ENCODE peak calls at places on chromosomes 7 and 10, in four cellular contexts. O is fibroblast of pulmonary artery, A is neural crest cell, G is right lobe of liver. E is an unnamed sample.

GRCh38 chr10:87545783-87546182 is 41.1 kb downstream of the MINPP1 start:
- DNase-seq in G (no peak), O (no peak), A (no peak), E (no peak)

GRCh38 chr10:5977471-5978370 is at the start of gene IL15RA:
- DNase-seq in O (peak), G (peak), A (peak), E (peak)

GRCh38 chr7:55951637-55952351 is at the start of gene MRPS17:
- DNase-seq in O (peak), A (peak), G (peak), E (peak)

GRCh38 chr7:100598425-100598824 is 3.7 kb upstream of the PCOLCE start:
- DNase-seq in A (no peak), O (no peak), G (no peak), E (no peak)

GRCh38 chr10:47047577-47048532 is 136.6 kb downstream of the PTPN20 start:
- DNase-seq in O (peak), A (peak), G (peak), E (peak)

GRCh38 chr7:155918720-155919399 is 106.6 kb upstream of the SHH start:
- DNase-seq in G (peak), O (peak), A (no peak), E (no peak)

GRCh38 chr7:360454-361100 is 70.6 kb downstream of the FOXL3 start:
- DNase-seq in G (no peak), O (no peak), A (no peak), E (no peak)

GRCh38 chr10:108064856-108065255 is 900.4 kb upstream of the SORCS1 start:
- DNase-seq in G (no peak), A (no peak), O (no peak), E (no peak)

GRCh38 chr10:128779457-128779856 is 653.2 kb upstream of the MKI67 start:
- DNase-seq in G (no peak), A (no peak), O (no peak), E (no peak)

GRCh38 chr7:11060883-11061282 is 87.2 kb downstream of the PHF14 start:
- DNase-seq in A (no peak), O (peak), G (no peak), E (no peak)

GRCh38 chr7:152615052-152615741 is 60.7 kb downstream of the XRCC2 start:
- DNase-seq in A (no peak), G (no peak), O (no peak), E (no peak)

GRCh38 chr10:8061274-8062211 is 7.1 kb downstream of the GATA3 start:
- DNase-seq in A (no peak), O (no peak), G (no peak), E (peak)

GRCh38 chr7:139949629-139950028 is 113.1 kb downstream of the PARP12 start:
- DNase-seq in A (no peak), G (no peak), O (no peak), E (no peak)

GRCh38 chr7:23242935-23243334 is 3.6 kb upstream of the GPNMB start:
- DNase-seq in A (no peak), O (no peak), G (no peak), E (no peak)

GRCh38 chr7:105975770-105976428 is 12.8 kb downstream of the CDHR3 start:
- DNase-seq in G (no peak), A (no peak), O (no peak), E (no peak)

GRCh38 chr7:133134810-133135209 is 52.9 kb upstream of the CHCHD3 start:
- DNase-seq in O (no peak), G (no peak), A (no peak), E (no peak)

GRCh38 chr7:133140994-133141595 is 59.2 kb upstream of the CHCHD3 start:
- DNase-seq in O (no peak), A (no peak), G (no peak), E (no peak)

GRCh38 chr7:133135451-133135850 is 53.6 kb upstream of the CHCHD3 start:
- DNase-seq in O (no peak), G (no peak), A (no peak), E (no peak)

DNA sequence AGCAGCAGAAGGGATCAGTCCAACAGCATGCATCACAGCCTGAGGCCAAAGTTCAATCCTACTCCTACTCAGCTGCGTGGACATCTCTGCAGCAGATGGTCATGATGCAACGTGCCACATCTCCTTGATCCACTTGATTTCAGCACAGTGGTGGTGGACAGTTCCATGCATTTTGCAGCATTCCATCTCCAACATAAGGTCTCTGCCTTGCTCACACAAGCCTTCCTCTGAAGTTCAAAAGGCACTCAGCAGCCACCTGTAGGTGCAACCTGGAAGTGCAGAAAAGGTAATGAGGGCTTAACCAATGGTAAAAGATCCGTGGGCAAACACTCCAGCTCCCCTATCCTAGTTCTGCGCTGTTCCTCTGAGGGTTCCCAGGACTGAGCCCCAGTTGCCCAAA is 57.5 kb upstream of the CHCHD3 start:
- DNase-seq in G (no peak), O (peak), A (peak), E (no peak)
- TF ChIP-seq CTCF in G (no peak), O (peak), A (peak), E (peak)

GRCh38 chr10:69731184-69731583 is 70.5 kb upstream of the COL13A1 start:
- DNase-seq in A (no peak), O (peak), G (no peak), E (no peak)
- TF ChIP-seq CTCF in A (no peak), O (no peak), G (no peak), E (no peak)

GRCh38 chr7:42272793-42273665 is 36.0 kb upstream of the GLI3 start:
- DNase-seq in G (no peak), A (no peak), O (peak), E (no peak)
- TF ChIP-seq CTCF in G (peak), A (peak), O (peak), E (peak)

GRCh38 chr10:13535346-13535745 is 6.5 kb upstream of the BEND7 start:
- DNase-seq in A (no peak), G (no peak), O (no peak), E (no peak)

GRCh38 chr10:13542533-13542932 is 13.7 kb upstream of the BEND7 start:
- DNase-seq in O (no peak), A (no peak), G (no peak), E (no peak)

DNA sequence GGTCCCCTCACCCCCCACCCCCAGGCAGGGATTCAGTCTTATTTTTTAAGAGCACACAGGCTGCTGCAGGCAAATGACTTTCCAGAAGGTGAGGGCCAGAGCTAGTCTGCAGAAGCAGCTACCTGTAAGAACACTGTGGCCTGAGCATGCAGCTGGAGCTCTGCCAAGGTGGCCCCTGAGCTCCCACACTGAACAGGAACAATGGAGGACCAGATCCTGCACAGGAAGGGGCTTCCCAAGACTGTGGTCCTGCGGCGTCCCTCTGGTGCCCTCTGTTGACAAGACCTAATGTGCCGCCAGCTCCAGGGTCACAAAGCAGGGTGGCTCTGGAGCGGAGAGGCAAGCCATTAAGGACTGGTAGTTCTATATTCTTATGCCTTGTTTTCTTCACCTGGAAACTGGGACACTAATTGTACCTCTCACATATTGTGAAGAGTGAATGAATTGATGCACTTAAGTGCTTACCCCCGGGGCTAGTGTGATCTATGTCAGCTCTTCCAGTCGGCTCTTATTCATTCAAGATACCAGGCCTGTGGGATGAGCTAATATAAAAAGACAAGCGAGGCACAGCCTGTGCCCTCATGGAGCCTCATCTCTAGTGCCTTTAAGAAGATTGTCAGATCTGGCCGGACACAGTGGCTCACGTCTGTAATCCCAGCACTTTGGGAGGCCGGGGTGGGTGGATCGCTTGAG is 8.0 kb upstream of the BEND7 start:
- DNase-seq in A (peak), O (peak), G (peak), E (peak)
- TF ChIP-seq CTCF in A (peak), O (peak), G (peak), E (peak)

GRCh38 chr10:115059301-115059898 is 33.8 kb upstream of the ATRNL1 start:
- DNase-seq in O (no peak), A (no peak), G (no peak), E (no peak)

GRCh38 chr10:115050375-115050960 is 42.7 kb upstream of the ATRNL1 start:
- DNase-seq in A (no peak), O (no peak), G (no peak), E (no peak)

GRCh38 chr10:115052216-115052615 is 40.9 kb upstream of the ATRNL1 start:
- DNase-seq in G (no peak), A (no peak), O (no peak), E (no peak)

GRCh38 chr10:115051216-115051615 is 41.9 kb upstream of the ATRNL1 start:
- DNase-seq in O (no peak), G (no peak), A (no peak), E (no peak)

DNA sequence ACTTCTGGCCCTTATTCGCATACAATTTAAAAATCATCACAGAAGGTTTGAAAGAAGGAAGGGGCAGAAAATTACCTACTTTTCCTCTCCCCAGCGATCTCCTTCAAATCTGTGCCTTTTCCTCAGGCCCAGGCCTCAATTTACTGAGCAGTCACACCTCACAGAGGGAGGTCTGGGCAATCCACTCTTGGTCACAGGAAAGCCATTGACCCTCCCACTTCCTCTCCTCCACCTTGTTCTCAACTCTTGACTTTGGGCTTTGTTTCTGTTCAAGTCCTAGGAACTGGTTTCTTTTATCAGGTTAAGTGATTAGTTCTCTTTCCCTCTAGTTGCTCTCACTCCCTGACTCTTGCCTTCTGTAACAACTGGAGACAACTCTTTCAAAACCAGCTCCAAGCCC is 37.0 kb upstream of the ATRNL1 start:
- DNase-seq in O (no peak), A (no peak), G (no peak), E (no peak)
- TF ChIP-seq CTCF in O (no peak), A (no peak), G (no peak), E (no peak)

GRCh38 chr10:96227206-96227605 is 44.2 kb downstream of the BLNK start:
- DNase-seq in G (no peak), O (no peak), A (no peak), E (no peak)

GRCh38 chr10:96228408-96229019 is 42.9 kb downstream of the BLNK start:
- DNase-seq in A (no peak), G (no peak), O (no peak), E (no peak)

GRCh38 chr10:96230527-96230926 is 40.8 kb downstream of the BLNK start:
- DNase-seq in A (no peak), G (no peak), O (no peak), E (no peak)

GRCh38 chr10:96233959-96234358 is 37.4 kb downstream of the BLNK start:
- DNase-seq in O (no peak), G (no peak), A (no peak), E (no peak)

GRCh38 chr10:96229568-96230030 is 41.8 kb downstream of the BLNK start:
- DNase-seq in A (peak), G (peak), O (peak), E (peak)
- TF ChIP-seq CTCF in A (peak), G (peak), O (peak), E (peak)

DNA sequence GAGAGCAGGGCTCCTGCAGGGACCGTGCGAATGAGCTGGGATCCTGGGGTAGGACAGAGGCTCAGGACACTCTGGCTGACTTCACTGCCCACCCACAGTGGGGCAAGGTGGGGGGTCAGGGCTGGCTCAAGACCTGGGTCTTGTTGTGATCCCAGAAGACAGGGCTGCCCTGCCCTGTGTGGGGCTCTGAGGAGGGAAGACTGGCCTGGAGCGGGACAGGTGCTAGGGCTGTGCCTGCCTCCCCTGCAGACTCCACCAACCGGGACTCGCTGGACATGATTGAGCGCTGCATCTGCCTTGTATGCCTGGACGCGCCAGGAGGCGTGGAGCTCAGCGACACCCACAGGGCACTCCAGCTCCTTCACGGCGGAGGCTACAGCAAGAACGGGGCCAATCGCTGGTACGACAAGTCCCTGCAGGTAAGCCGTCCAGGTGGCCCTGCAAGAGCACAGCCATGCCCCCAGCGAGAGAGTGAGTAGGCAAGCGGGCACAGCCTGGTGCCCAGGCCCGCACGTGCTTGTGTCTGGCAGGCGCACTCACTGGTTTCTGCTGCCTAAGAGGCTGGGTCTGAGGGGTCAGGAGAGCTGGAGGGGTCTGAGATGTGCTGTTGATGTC is 32.5 kb downstream of the CHAT start:
- DNase-seq in O (no peak), A (no peak), G (peak), E (no peak)
- TF ChIP-seq CTCF in O (no peak), A (no peak), G (no peak), E (no peak)

GRCh38 chr10:127198307-127198706 is 1.9 kb upstream of the INSYN2A start:
- DNase-seq in O (no peak), A (no peak), G (no peak), E (no peak)
- TF ChIP-seq CTCF in O (peak), A (no peak), G (no peak), E (no peak)

GRCh38 chr10:97404044-97404443 is 2.9 kb upstream of the RRP12 start:
- DNase-seq in O (no peak), A (no peak), G (no peak), E (no peak)

GRCh38 chr10:97396056-97396455 is 5.1 kb downstream of the RRP12 start:
- DNase-seq in O (no peak), G (no peak), A (no peak), E (no peak)

GRCh38 chr10:97401455-97401919 is 347 bp upstream of the RRP12 start:
- DNase-seq in G (no peak), O (no peak), A (no peak), E (no peak)

GRCh38 chr10:97399843-97400545 is 1.1 kb downstream of the RRP12 start:
- DNase-seq in G (no peak), A (no peak), O (peak), E (no peak)

GRCh38 chr10:97400665-97401454 is at the start of gene RRP12:
- DNase-seq in G (peak), O (peak), A (peak), E (peak)
- TF ChIP-seq CTCF in G (no peak), O (no peak), A (peak), E (no peak)